ENCODE peak calls at places on chromosomes 16 and 17, in eight cellular contexts. O is aorta; K is AG09319; U is effector memory CD8-positive, alpha-beta T cell; A is COR-L47; G is non-pigmented ciliary epithelial cell; Z is choroid plexus epithelial cell; J is CD4-positive, alpha-beta T cell. X is an unnamed sample.

GRCh38 chr16:67641779-67642708 is 2.9 kb upstream of the CARMIL2 start:
- DNase-seq in O (peak; percentile 90), K (no peak), U (no peak), A (no peak), G (no peak), Z (peak; percentile 8), J (no peak), X (no peak)

GRCh38 chr17:80279895-80280294 is 19.2 kb downstream of the RNF213 start:
- DNase-seq in O (peak; percentile 90), K (peak; percentile 29), U (no peak), A (no peak), G (peak; percentile 42), Z (peak; percentile 97), J (no peak), X (no peak)

GRCh38 chr17:29401237-29401636 is 11.1 kb downstream of the TAOK1 start:
- DNase-seq in O (no peak), K (no peak), U (no peak), A (no peak), G (no peak), Z (no peak), J (no peak), X (no peak)

GRCh38 chr17:58329035-58329807 is 626 bp upstream of the TSPOAP1 start:
- DNase-seq in O (peak; percentile 78), K (no peak), U (peak; percentile 64), A (peak; percentile 9), G (no peak), Z (no peak), J (peak; percentile 60), X (no peak)

GRCh38 chr16:65071371-65072311 is 50.2 kb downstream of the CDH11 start:
- DNase-seq in O (peak; percentile 77), K (no peak), U (no peak), A (no peak), G (no peak), Z (peak; percentile 56), J (no peak), X (no peak)

GRCh38 chr17:35371934-35372333 is 1.5 kb downstream of the SLFN11 start:
- DNase-seq in O (no peak), K (no peak), U (no peak), A (no peak), G (no peak), Z (no peak), J (no peak), X (no peak)

GRCh38 chr16:72129976-72130656 is 36.5 kb downstream of the DHX38 start:
- DNase-seq in O (no peak), K (no peak), U (no peak), A (no peak), G (no peak), Z (no peak), J (no peak), X (no peak)

GRCh38 chr16:85182774-85183173 is 70.5 kb upstream of the CIBAR2 start:
- DNase-seq in O (no peak), K (no peak), U (no peak), A (no peak), G (no peak), Z (no peak), J (no peak), X (no peak)

GRCh38 chr17:76841776-76842405 is 26.3 kb upstream of the MGAT5B start:
- DNase-seq in O (no peak), K (no peak), U (no peak), A (peak; percentile 80), G (no peak), Z (no peak), J (no peak), X (no peak)

GRCh38 chr17:76089680-76090516 is 10.9 kb downstream of the ZACN start:
- DNase-seq in O (peak; percentile 67), K (no peak), U (no peak), A (no peak), G (no peak), Z (no peak), J (no peak), X (no peak)

GRCh38 chr17:65538679-65539529 is 22.5 kb downstream of the AXIN2 start:
- DNase-seq in O (no peak), K (no peak), U (no peak), A (peak; percentile 6), G (no peak), Z (no peak), J (no peak), X (no peak)

GRCh38 chr17:58337126-58337599 is 8.6 kb upstream of the TSPOAP1 start:
- DNase-seq in O (peak; percentile 67), K (no peak), U (peak; percentile 55), A (no peak), G (no peak), Z (no peak), J (no peak), X (no peak)

X was measured in HTR-8/SVneo.